ENCODE peak calls at places on chromosome 3, in seven cellular contexts. V, R, M, K, P, O and B are unnamed samples.
A peak's percentile ranks its signal among the peaks of the same experiment; 100 is the strongest.

GRCh38 chr3:59678042-59678707 is 628.4 kb upstream of the CFAP20DC start:
- DNase-seq in V (no peak), R (no peak), M (no peak), K (no peak), P (no peak), O (no peak), B (no peak)

GRCh38 chr3:100260081-100260684 is 609 bp upstream of the TBC1D23 start:
- DNase-seq in V (peak; percentile 69), R (no peak), M (no peak), K (no peak), P (peak; percentile 51), O (peak; percentile 16), B (no peak)

GRCh38 chr3:27596334-27596841 is 112.2 kb upstream of the SLC4A7 start:
- DNase-seq in V (no peak), R (no peak), M (peak; percentile 54), K (no peak), P (peak; percentile 66), O (no peak), B (peak; percentile 35)

GRCh38 chr3:195095704-195096036 is 175.3 kb downstream of the XXYLT1 start:
- DNase-seq in V (no peak), R (no peak), M (no peak), K (no peak), P (no peak), O (no peak), B (no peak)

GRCh38 chr3:186997061-186998054 is 67.0 kb downstream of the ST6GAL1 start:
- DNase-seq in V (no peak), R (no peak), M (no peak), K (no peak), P (no peak), O (no peak), B (no peak)

GRCh38 chr3:133038731-133039398 is 674 bp downstream of the TMEM108 start:
- DNase-seq in V (peak; percentile 56), R (no peak), M (peak; percentile 33), K (no peak), P (peak; percentile 2), O (no peak), B (no peak)

GRCh38 chr3:115518100-115518852 is 105.0 kb upstream of the GAP43 start:
- DNase-seq in V (no peak), R (no peak), M (peak; percentile 82), K (no peak), P (no peak), O (peak; percentile 48), B (no peak)

GRCh38 chr3:77885381-77885780 is 845.5 kb downstream of the ROBO2 start:
- DNase-seq in V (no peak), R (no peak), M (no peak), K (no peak), P (no peak), O (no peak), B (no peak)

GRCh38 chr3:30017882-30018281 is 588.5 kb upstream of the TGFBR2 start:
- DNase-seq in V (no peak), R (no peak), M (no peak), K (no peak), P (no peak), O (no peak), B (no peak)

GRCh38 chr3:39126532-39127071 is 19.1 kb downstream of the TTC21A start:
- DNase-seq in V (peak; percentile 4), R (no peak), M (peak; percentile 55), K (no peak), P (peak; percentile 67), O (no peak), B (no peak)